ENCODE peak calls at places on chromosomes 4 and X, in nine cellular contexts. W is GM23248; H is CD8-positive, alpha-beta T cell; G is stomach; Z is fibroblast of lung; P is heart left ventricle; X is left lung; V is SJSA1; N is H9. S is an unnamed sample. For H3K4me1 and H3K27me3, the result is how much of the 10 kb centered on the place peaks cover.

GRCh38 chr4:2253160-2254084 is 8.5 kb downstream of the MXD4 start:
- DNase-seq in W (no peak), G (peak), Z (no peak), N (no peak), X (peak), P (peak), V (peak), H (peak), S (peak)

GRCh38 chr4:40596522-40596921 is 33.1 kb downstream of the RBM47 start:
- DNase-seq in N (no peak), H (no peak), Z (no peak), G (no peak), X (no peak), V (no peak), W (no peak), P (no peak), S (no peak)

GRCh38 chr4:110197421-110198398 is 705 bp downstream of the ELOVL6 start:
- DNase-seq in H (peak), W (peak), X (peak), V (peak), N (peak), P (peak), G (no peak), Z (peak), S (peak)

GRCh38 chr4:125666635-125667034 is 351.9 kb downstream of the FAT4 start:
- DNase-seq in Z (no peak), X (no peak), H (no peak), P (no peak), G (no peak), W (no peak), N (no peak), V (no peak), S (no peak)

GRCh38 chrX:136028383-136028984 is 43.2 kb downstream of the SLC9A6 start:
- DNase-seq in H (no peak), Z (peak), N (no peak), V (no peak), W (peak), P (no peak), X (no peak), G (no peak), S (no peak)

GRCh38 chrX:34848281-34848680 is 94.3 kb upstream of the FAM47B start:
- DNase-seq in H (no peak), P (no peak), V (no peak), N (no peak), G (no peak), Z (peak), X (no peak), W (peak), S (no peak)

GRCh38 chr4:49044270-49044669 is 58.2 kb downstream of the CWH43 start:
- DNase-seq in N (no peak), G (no peak), Z (no peak), X (no peak), W (no peak), H (no peak), P (no peak), V (no peak), S (no peak)

GRCh38 chrX:45852884-45853283 is 652.2 kb upstream of the DIPK2B start:
- DNase-seq in P (no peak), N (no peak), H (no peak), G (no peak), W (peak), V (no peak), X (no peak), Z (peak), S (no peak)

GRCh38 chr4:89598602-89599001 is 238.4 kb downstream of the SNCA start:
- DNase-seq in H (no peak), Z (peak), N (no peak), X (no peak), G (no peak), W (peak), V (no peak), P (no peak), S (no peak)

GRCh38 chr4:38314663-38315062 is 349.3 kb upstream of the KLF3 start:
- DNase-seq in Z (no peak), N (no peak), G (peak), P (no peak), X (no peak), H (no peak), W (no peak), V (no peak), S (no peak)

GRCh38 chr4:14309429-14309828 is 681.9 kb upstream of the BOD1L1 start:
- DNase-seq in H (no peak), Z (no peak), V (no peak), N (no peak), W (no peak), X (no peak), P (no peak), G (no peak), S (no peak)

GRCh38 chr4:119735136-119735770 is 106.6 kb upstream of the PDE5A start:
- DNase-seq in X (no peak), V (peak), W (peak), P (no peak), G (no peak), H (no peak), Z (peak), N (no peak), S (no peak)

GRCh38 chr4:87353592-87353991 is 30.9 kb upstream of the HSD17B13 start:
- DNase-seq in W (peak), H (peak), P (no peak), Z (peak), N (peak), X (no peak), V (no peak), G (no peak), S (no peak)

GRCh38 chr4:99868126-99868596 is 26.1 kb downstream of the LAMTOR3 start:
- DNase-seq in X (no peak), W (peak), P (no peak), G (no peak), V (no peak), N (peak), H (no peak), Z (peak), S (no peak)

GRCh38 chr4:47342796-47343195 is 120.7 kb downstream of the COMMD8 start:
- DNase-seq in X (no peak), H (no peak), G (no peak), Z (no peak), W (no peak), V (no peak), N (no peak), P (no peak), S (no peak)

DNA sequence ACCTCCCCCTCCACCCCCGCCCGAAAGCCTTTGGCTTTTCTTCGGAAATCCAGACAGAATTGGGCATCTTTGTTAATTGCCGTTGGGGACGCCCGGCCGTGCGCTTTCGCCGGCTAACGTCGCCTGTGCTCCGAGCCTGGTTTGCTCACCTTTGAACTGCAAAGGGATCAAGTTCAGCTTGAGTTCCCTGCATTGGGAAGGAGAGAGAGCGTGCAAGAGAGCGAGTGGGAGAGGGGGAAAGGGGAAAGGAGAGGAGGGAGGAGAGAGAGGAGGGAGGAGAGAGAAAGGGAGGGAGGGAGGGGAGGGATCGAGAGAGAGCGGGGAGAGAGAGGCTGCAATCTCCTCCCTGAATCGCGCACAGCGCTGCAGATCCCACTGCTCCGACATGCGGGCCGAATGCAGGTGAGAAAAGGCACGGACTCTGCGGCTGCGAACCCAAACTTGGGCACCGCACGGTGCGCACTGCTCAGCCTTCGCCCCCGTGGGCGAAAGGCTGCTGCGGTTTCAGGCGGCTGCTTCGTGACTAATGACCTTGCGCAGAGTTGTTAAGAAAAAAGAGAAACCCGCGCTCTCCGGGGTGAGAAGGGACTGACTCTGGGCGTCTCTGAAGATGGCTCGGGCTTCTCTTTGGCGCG is at the start of gene PCDH7:
- DNase-seq in X (peak), H (no peak), N (peak), V (no peak), P (peak), Z (peak), W (peak), G (peak), S (no peak)
- H3K27ac ChIP-seq in X (no peak), H (no peak), N (no peak), V (no peak), P (peak), Z (peak), W (no peak), G (peak), S (peak)

GRCh38 chr4:32830160-32830559 is 2110.0 kb downstream of the PCDH7 start:
- DNase-seq in H (no peak), W (no peak), N (no peak), X (no peak), P (no peak), G (no peak), V (no peak), Z (no peak), S (no peak)
- H3K4me1 ChIP-seq in H (under half), W (under half), N (under half), X (under half), P (under half), G (under half), V (under half), Z (under half), S (under half)

DNA sequence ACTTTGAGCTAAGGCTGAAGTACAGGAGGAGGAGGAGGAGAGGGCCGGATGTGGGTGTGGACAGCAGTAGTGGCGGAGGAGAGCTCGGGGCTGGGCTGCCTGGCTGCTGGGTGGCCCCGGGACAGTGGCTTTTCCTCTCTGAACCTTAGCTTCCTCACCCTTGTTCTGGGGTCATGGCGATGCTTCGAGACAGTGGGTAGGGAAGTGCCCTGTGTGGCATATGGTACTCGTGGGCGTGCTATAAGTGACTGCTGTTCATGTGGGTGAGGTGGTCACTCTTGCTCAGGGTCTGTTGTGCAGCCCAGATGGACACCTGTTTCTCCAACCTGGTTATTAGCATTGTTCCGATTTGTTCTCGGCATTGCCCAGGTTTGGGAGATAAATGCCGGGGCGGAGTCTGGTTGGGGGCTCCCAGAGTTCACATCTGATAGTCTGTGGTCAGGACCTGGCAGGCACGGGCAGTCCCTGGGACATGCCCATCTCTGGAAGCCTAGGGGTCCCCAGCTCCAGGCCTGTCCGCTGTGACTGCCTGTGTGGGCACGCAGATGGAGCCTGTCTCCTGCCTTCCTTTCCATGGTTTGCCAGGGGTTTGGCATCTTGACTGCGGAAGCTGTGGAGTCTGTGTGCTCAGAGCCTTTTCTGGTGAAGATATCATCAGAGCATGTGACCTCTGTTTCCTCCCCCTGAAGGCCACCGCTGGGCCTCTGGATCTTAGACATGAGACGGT is 4.9 kb upstream of the CPZ start:
- DNase-seq in Z (no peak), V (no peak), W (no peak), P (peak), H (no peak), N (no peak), G (no peak), X (no peak), S (peak)
- H3K27me3 ChIP-seq in Z (under half), V (under half), W (under half), P (under half), H (under half), N (under half), G (under half), X (under half), S (under half)

GRCh38 chr4:71498002-71498401 is 159.2 kb downstream of the SLC4A4 start:
- DNase-seq in G (no peak), Z (peak), N (no peak), H (no peak), V (no peak), P (no peak), X (no peak), W (peak), S (no peak)
- H3K27ac ChIP-seq in G (no peak), Z (no peak), N (no peak), H (no peak), V (no peak), P (no peak), X (no peak), W (no peak), S (no peak)

GRCh38 chr4:148053298-148054003 is 321.6 kb downstream of the ARHGAP10 start:
- DNase-seq in H (no peak), P (peak), V (no peak), Z (no peak), X (no peak), N (no peak), W (no peak), G (no peak), S (no peak)

GRCh38 chr4:148054275-148054674 is 322.4 kb downstream of the ARHGAP10 start:
- DNase-seq in X (no peak), H (no peak), N (no peak), P (no peak), Z (no peak), W (no peak), V (no peak), G (no peak), S (no peak)

GRCh38 chr4:148055844-148056243 is 324.0 kb downstream of the ARHGAP10 start:
- DNase-seq in N (no peak), Z (no peak), H (no peak), P (no peak), V (no peak), X (no peak), G (no peak), W (no peak), S (no peak)

GRCh38 chr4:148051403-148051802 is 319.5 kb downstream of the ARHGAP10 start:
- DNase-seq in V (no peak), W (no peak), X (no peak), Z (no peak), P (no peak), N (no peak), G (no peak), H (no peak), S (no peak)

GRCh38 chr4:148052448-148052847 is 320.6 kb downstream of the ARHGAP10 start:
- DNase-seq in P (no peak), X (no peak), W (no peak), N (no peak), V (no peak), G (no peak), Z (no peak), H (peak), S (no peak)
- H3K4me1 ChIP-seq in P (half or more), X (under half), W (under half), N (under half), V (under half), G (half or more), Z (under half), H (half or more), S (under half)